ENCODE peak calls at places on chromosomes 6 and 20, in five cellular contexts. P, Z, J, X and W are unnamed samples.

GRCh38 chr6:38144365-38144764 is 324.8 kb downstream of the ZFAND3 start:
- DNase-seq in P (no peak), Z (no peak), J (no peak), X (no peak), W (no peak)

GRCh38 chr6:111957623-111958315 is 84.5 kb upstream of the FYN start:
- DNase-seq in P (no peak), Z (peak; percentile 38), J (peak; percentile 78), X (peak; percentile 31), W (peak; percentile 47)

GRCh38 chr20:46751856-46752255 is 42.4 kb downstream of the SLC2A10 start:
- DNase-seq in P (no peak), Z (no peak), J (no peak), X (no peak), W (peak; percentile 84)

GRCh38 chr20:1633535-1633934 is 13.7 kb upstream of the SIRPB1 start:
- DNase-seq in P (no peak), Z (no peak), J (no peak), X (no peak), W (peak; percentile 67)

GRCh38 chr6:26019261-26019845 is 56.8 kb downstream of the TRIM38 start:
- DNase-seq in P (no peak), Z (no peak), J (no peak), X (no peak), W (no peak)

GRCh38 chr6:18654821-18655220 is 267.7 kb downstream of the RNF144B start:
- DNase-seq in P (no peak), Z (no peak), J (no peak), X (no peak), W (peak; percentile 81)

GRCh38 chr20:21125072-21125848 is 622 bp upstream of the KIZ start:
- DNase-seq in P (peak; percentile 75), Z (peak; percentile 41), J (no peak), X (no peak), W (peak; percentile 53)

GRCh38 chr6:116096979-116097816 is 3.5 kb upstream of the NT5DC1 start:
- DNase-seq in P (peak; percentile 21), Z (peak; percentile 44), J (no peak), X (no peak), W (peak; percentile 36)

GRCh38 chr6:33579828-33580714 is at the start of gene BAK1:
- DNase-seq in P (peak; percentile 93), Z (peak; percentile 89), J (peak; percentile 95), X (no peak), W (peak; percentile 80)
- H4K8ac ChIP-seq in P (peak within 1 kb of the TSS; percentile 85), Z (peak within 1 kb of the TSS; percentile 96), J (no peak within 1 kb of the TSS), X (no peak within 1 kb of the TSS), W (peak within 1 kb of the TSS; percentile 80)

GRCh38 chr6:159898519-159898918 is 7.7 kb downstream of the MAS1 start:
- DNase-seq in P (no peak), Z (no peak), J (no peak), X (no peak), W (no peak)

GRCh38 chr6:159897603-159898002 is 6.8 kb downstream of the MAS1 start:
- DNase-seq in P (no peak), Z (no peak), J (no peak), X (no peak), W (no peak)

GRCh38 chr6:159893064-159893463 is 2.3 kb downstream of the MAS1 start:
- DNase-seq in P (no peak), Z (no peak), J (no peak), X (no peak), W (no peak)

GRCh38 chr6:159892053-159892452 is 1.3 kb downstream of the MAS1 start:
- DNase-seq in P (no peak), Z (no peak), J (no peak), X (no peak), W (peak; percentile 9)

GRCh38 chr6:159894991-159895390 is 4.2 kb downstream of the MAS1 start:
- DNase-seq in P (no peak), Z (no peak), J (no peak), X (no peak), W (no peak)
- H4K8ac ChIP-seq in P (no peak overlapping the region), Z (no peak overlapping the region), J (no peak overlapping the region), X (no peak overlapping the region), W (no peak overlapping the region)

GRCh38 chr6:300494-301198 is 8.4 kb downstream of the DUSP22 start:
- DNase-seq in P (no peak), Z (no peak), J (no peak), X (no peak), W (no peak)
- H4K8ac ChIP-seq in P (no peak overlapping the region), Z (no peak overlapping the region), J (no peak overlapping the region), X (no peak overlapping the region), W (no peak overlapping the region)

DNA sequence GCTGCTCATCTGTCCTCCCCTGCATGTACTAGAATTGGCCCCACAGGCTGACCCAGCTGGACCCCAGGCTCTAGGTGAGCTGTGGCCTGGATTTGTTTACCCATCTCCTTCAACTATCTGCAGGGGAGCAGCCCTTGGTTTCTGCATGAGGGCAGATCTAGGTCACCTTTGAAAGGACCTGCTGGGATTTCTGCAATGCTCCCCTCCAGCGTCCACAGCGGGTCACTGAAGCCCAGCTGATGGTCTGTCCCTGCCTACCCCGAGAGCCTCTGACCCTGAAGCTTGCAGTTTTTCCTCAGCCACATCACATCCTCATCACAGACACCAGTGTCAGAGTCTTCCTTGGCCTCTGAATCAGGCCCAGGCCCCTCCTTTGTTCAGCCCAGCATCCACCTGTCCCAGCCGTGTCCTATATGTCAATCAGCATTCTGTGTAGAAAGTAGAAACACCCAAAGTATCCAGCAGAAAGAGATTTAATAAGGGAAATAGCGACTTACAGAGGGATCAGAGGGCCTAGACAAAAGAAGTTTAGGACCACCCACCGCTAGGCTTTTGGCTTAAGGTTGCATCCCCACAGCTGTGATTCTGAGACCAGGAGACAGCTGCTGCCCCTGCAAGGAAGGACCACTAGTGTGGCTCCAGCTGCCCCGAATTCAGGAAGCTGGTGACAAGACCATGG is 243.1 kb downstream of the LRFN2 start:
- DNase-seq in P (no peak), Z (no peak), J (peak; percentile 22), X (no peak), W (no peak)
- H4K8ac ChIP-seq in P (no peak overlapping the region), Z (no peak overlapping the region), J (no peak overlapping the region), X (no peak overlapping the region), W (no peak overlapping the region)